ENCODE peak calls at places on chromosome 11, in nine cellular contexts. One of them, this sample, is unnamed.

GRCh38 chr11:100152751-100153150 is 534.3 kb upstream of the ARHGAP42 start:
- DNase-seq in RPMI8226: no peak
- DNase-seq in NCI-H2081: no peak
- DNase-seq in activated CD4-positive, alpha-beta T cell treated with anti-CD3 and anti-CD28 coated beads for 24 hours: no peak
- DNase-seq in omental fat pad: no peak
- DNase-seq in kidney glomerular epithelial cell: peak; percentile 42
- DNase-seq in NCI-H2227 treated with DMSO at 0.1 percent for 48 hours: no peak
- DNase-seq in left ventricle myocardium superior: no peak
- DNase-seq in stimulated activated CD8-positive, alpha-beta memory T cell treated with anti-CD3 and anti-CD28 coated beads, Interleukin-12 subunit alpha, Interleukin-12 subunit beta, amount 100 ng/mL, for 1 hour: no peak
- DNase-seq in this sample: no peak

GRCh38 chr11:10204021-10204420 is 90.0 kb downstream of the SBF2 start:
- DNase-seq in RPMI8226: no peak
- DNase-seq in NCI-H2081: no peak
- DNase-seq in activated CD4-positive, alpha-beta T cell treated with anti-CD3 and anti-CD28 coated beads for 24 hours: no peak
- DNase-seq in omental fat pad: no peak
- DNase-seq in kidney glomerular epithelial cell: no peak
- DNase-seq in NCI-H2227 treated with DMSO at 0.1 percent for 48 hours: no peak
- DNase-seq in left ventricle myocardium superior: no peak
- DNase-seq in stimulated activated CD8-positive, alpha-beta memory T cell treated with anti-CD3 and anti-CD28 coated beads, Interleukin-12 subunit alpha, Interleukin-12 subunit beta, amount 100 ng/mL, for 1 hour: no peak
- DNase-seq in this sample: no peak

GRCh38 chr11:27161071-27161470 is 120.5 kb downstream of the BBOX1 start:
- DNase-seq in RPMI8226: no peak
- DNase-seq in NCI-H2081: no peak
- DNase-seq in activated CD4-positive, alpha-beta T cell treated with anti-CD3 and anti-CD28 coated beads for 24 hours: no peak
- DNase-seq in omental fat pad: no peak
- DNase-seq in kidney glomerular epithelial cell: peak; percentile 15
- DNase-seq in NCI-H2227 treated with DMSO at 0.1 percent for 48 hours: no peak
- DNase-seq in left ventricle myocardium superior: no peak
- DNase-seq in stimulated activated CD8-positive, alpha-beta memory T cell treated with anti-CD3 and anti-CD28 coated beads, Interleukin-12 subunit alpha, Interleukin-12 subunit beta, amount 100 ng/mL, for 1 hour: no peak
- DNase-seq in this sample: no peak

GRCh38 chr11:68525930-68526329 is 65.4 kb downstream of the PPP6R3 start:
- DNase-seq in RPMI8226: no peak
- DNase-seq in NCI-H2081: no peak
- DNase-seq in activated CD4-positive, alpha-beta T cell treated with anti-CD3 and anti-CD28 coated beads for 24 hours: no peak
- DNase-seq in omental fat pad: no peak
- DNase-seq in kidney glomerular epithelial cell: peak; percentile 82
- DNase-seq in NCI-H2227 treated with DMSO at 0.1 percent for 48 hours: no peak
- DNase-seq in left ventricle myocardium superior: no peak
- DNase-seq in stimulated activated CD8-positive, alpha-beta memory T cell treated with anti-CD3 and anti-CD28 coated beads, Interleukin-12 subunit alpha, Interleukin-12 subunit beta, amount 100 ng/mL, for 1 hour: no peak
- DNase-seq in this sample: no peak

GRCh38 chr11:115613986-115614625 is 109.9 kb upstream of the CADM1 start:
- DNase-seq in RPMI8226: no peak
- DNase-seq in NCI-H2081: no peak
- DNase-seq in activated CD4-positive, alpha-beta T cell treated with anti-CD3 and anti-CD28 coated beads for 24 hours: no peak
- DNase-seq in omental fat pad: no peak
- DNase-seq in kidney glomerular epithelial cell: peak; percentile 81
- DNase-seq in NCI-H2227 treated with DMSO at 0.1 percent for 48 hours: no peak
- DNase-seq in left ventricle myocardium superior: no peak
- DNase-seq in stimulated activated CD8-positive, alpha-beta memory T cell treated with anti-CD3 and anti-CD28 coated beads, Interleukin-12 subunit alpha, Interleukin-12 subunit beta, amount 100 ng/mL, for 1 hour: no peak
- DNase-seq in this sample: no peak

GRCh38 chr11:115627071-115627470 is 122.9 kb upstream of the CADM1 start:
- DNase-seq in RPMI8226: no peak
- DNase-seq in NCI-H2081: no peak
- DNase-seq in activated CD4-positive, alpha-beta T cell treated with anti-CD3 and anti-CD28 coated beads for 24 hours: no peak
- DNase-seq in omental fat pad: no peak
- DNase-seq in kidney glomerular epithelial cell: no peak
- DNase-seq in NCI-H2227 treated with DMSO at 0.1 percent for 48 hours: no peak
- DNase-seq in left ventricle myocardium superior: no peak
- DNase-seq in stimulated activated CD8-positive, alpha-beta memory T cell treated with anti-CD3 and anti-CD28 coated beads, Interleukin-12 subunit alpha, Interleukin-12 subunit beta, amount 100 ng/mL, for 1 hour: no peak
- DNase-seq in this sample: no peak

GRCh38 chr11:124837491-124837856 is 27.8 kb upstream of the ROBO3 start:
- DNase-seq in RPMI8226: peak; percentile 35
- DNase-seq in NCI-H2081: peak; percentile 45
- DNase-seq in activated CD4-positive, alpha-beta T cell treated with anti-CD3 and anti-CD28 coated beads for 24 hours: no peak
- DNase-seq in omental fat pad: no peak
- DNase-seq in kidney glomerular epithelial cell: peak; percentile 80
- DNase-seq in NCI-H2227 treated with DMSO at 0.1 percent for 48 hours: peak; percentile 64
- DNase-seq in left ventricle myocardium superior: no peak
- DNase-seq in stimulated activated CD8-positive, alpha-beta memory T cell treated with anti-CD3 and anti-CD28 coated beads, Interleukin-12 subunit alpha, Interleukin-12 subunit beta, amount 100 ng/mL, for 1 hour: no peak
- DNase-seq in this sample: peak; percentile 70

GRCh38 chr11:74257934-74258553 is 53.4 kb downstream of the P4HA3 start:
- DNase-seq in RPMI8226: no peak
- DNase-seq in NCI-H2081: peak; percentile 2
- DNase-seq in activated CD4-positive, alpha-beta T cell treated with anti-CD3 and anti-CD28 coated beads for 24 hours: no peak
- DNase-seq in omental fat pad: no peak
- DNase-seq in kidney glomerular epithelial cell: no peak
- DNase-seq in NCI-H2227 treated with DMSO at 0.1 percent for 48 hours: no peak
- DNase-seq in left ventricle myocardium superior: peak; percentile 53
- DNase-seq in stimulated activated CD8-positive, alpha-beta memory T cell treated with anti-CD3 and anti-CD28 coated beads, Interleukin-12 subunit alpha, Interleukin-12 subunit beta, amount 100 ng/mL, for 1 hour: no peak
- DNase-seq in this sample: no peak

This sample was measured in GM13977.